ENCODE peak calls at places on chromosome 1, in eight cellular contexts. One of them, this sample, is unnamed.

GRCh38 chr1:73761559-73761958 is 436.4 kb downstream of the LRRIQ3 start:
- DNase-seq in upper lobe of right lung: no peak
- DNase-seq in right lobe of liver: no peak
- DNase-seq in psoas muscle: no peak
- DNase-seq in stomach: no peak
- DNase-seq in lower leg skin: no peak
- DNase-seq in colonic mucosa: no peak
- DNase-seq in OCI-LY7: no peak
- DNase-seq in this sample: no peak

GRCh38 chr1:178593526-178593925 is 80.6 kb downstream of the TEX35 start:
- DNase-seq in upper lobe of right lung: no peak
- DNase-seq in right lobe of liver: no peak
- DNase-seq in psoas muscle: no peak
- DNase-seq in stomach: no peak
- DNase-seq in lower leg skin: no peak
- DNase-seq in colonic mucosa: no peak
- DNase-seq in OCI-LY7: no peak
- DNase-seq in this sample: no peak

GRCh38 chr1:64497484-64497883 is 27.6 kb downstream of the CACHD1 start:
- DNase-seq in upper lobe of right lung: no peak
- DNase-seq in right lobe of liver: no peak
- DNase-seq in psoas muscle: no peak
- DNase-seq in stomach: no peak
- DNase-seq in lower leg skin: no peak
- DNase-seq in colonic mucosa: no peak
- DNase-seq in OCI-LY7: no peak
- DNase-seq in this sample: no peak

GRCh38 chr1:185821612-185822385 is 87.6 kb downstream of the HMCN1 start:
- DNase-seq in upper lobe of right lung: no peak
- DNase-seq in right lobe of liver: no peak
- DNase-seq in psoas muscle: no peak
- DNase-seq in stomach: no peak
- DNase-seq in lower leg skin: no peak
- DNase-seq in colonic mucosa: no peak
- DNase-seq in OCI-LY7: no peak
- DNase-seq in this sample: no peak

GRCh38 chr1:228160201-228160761 is 5.3 kb upstream of the IBA57 start:
- DNase-seq in upper lobe of right lung: peak
- DNase-seq in right lobe of liver: no peak
- DNase-seq in psoas muscle: no peak
- DNase-seq in stomach: no peak
- DNase-seq in lower leg skin: no peak
- DNase-seq in colonic mucosa: no peak
- DNase-seq in OCI-LY7: no peak
- DNase-seq in this sample: no peak

GRCh38 chr1:234486858-234487830 is 8.2 kb upstream of the TARBP1 start:
- DNase-seq in upper lobe of right lung: no peak
- DNase-seq in right lobe of liver: peak
- DNase-seq in psoas muscle: no peak
- DNase-seq in stomach: peak
- DNase-seq in lower leg skin: no peak
- DNase-seq in colonic mucosa: peak
- DNase-seq in OCI-LY7: peak
- DNase-seq in this sample: no peak

GRCh38 chr1:46466477-46467182 is 23.0 kb upstream of the DMBX1 start:
- DNase-seq in upper lobe of right lung: peak
- DNase-seq in right lobe of liver: no peak
- DNase-seq in psoas muscle: peak
- DNase-seq in stomach: peak
- DNase-seq in lower leg skin: no peak
- DNase-seq in colonic mucosa: no peak
- DNase-seq in OCI-LY7: no peak
- DNase-seq in this sample: no peak

GRCh38 chr1:176959461-176959860 is 205.1 kb downstream of the ASTN1 start:
- DNase-seq in upper lobe of right lung: no peak
- DNase-seq in right lobe of liver: no peak
- DNase-seq in psoas muscle: no peak
- DNase-seq in stomach: no peak
- DNase-seq in lower leg skin: no peak
- DNase-seq in colonic mucosa: no peak
- DNase-seq in OCI-LY7: no peak
- DNase-seq in this sample: no peak

GRCh38 chr1:4511374-4511773 is 143.0 kb upstream of the AJAP1 start:
- DNase-seq in upper lobe of right lung: no peak
- DNase-seq in right lobe of liver: no peak
- DNase-seq in psoas muscle: no peak
- DNase-seq in stomach: no peak
- DNase-seq in lower leg skin: no peak
- DNase-seq in colonic mucosa: no peak
- DNase-seq in OCI-LY7: no peak
- DNase-seq in this sample: no peak

GRCh38 chr1:162902372-162902771 is 41.4 kb upstream of the CCDC190 start:
- DNase-seq in upper lobe of right lung: no peak
- DNase-seq in right lobe of liver: no peak
- DNase-seq in psoas muscle: no peak
- DNase-seq in stomach: no peak
- DNase-seq in lower leg skin: no peak
- DNase-seq in colonic mucosa: no peak
- DNase-seq in OCI-LY7: no peak
- DNase-seq in this sample: no peak

GRCh38 chr1:14996133-14997050 is 157.2 kb upstream of the TMEM51 start:
- DNase-seq in upper lobe of right lung: no peak
- DNase-seq in right lobe of liver: no peak
- DNase-seq in psoas muscle: peak
- DNase-seq in stomach: no peak
- DNase-seq in lower leg skin: no peak
- DNase-seq in colonic mucosa: no peak
- DNase-seq in OCI-LY7: no peak
- DNase-seq in this sample: peak

GRCh38 chr1:28887418-28887834 is 26.9 kb upstream of the EPB41 start:
- DNase-seq in upper lobe of right lung: peak
- DNase-seq in right lobe of liver: peak
- DNase-seq in psoas muscle: no peak
- DNase-seq in stomach: peak
- DNase-seq in lower leg skin: peak
- DNase-seq in colonic mucosa: peak
- DNase-seq in OCI-LY7: peak
- DNase-seq in this sample: no peak

GRCh38 chr1:218171302-218171893 is 113.7 kb upstream of the RRP15 start:
- DNase-seq in upper lobe of right lung: no peak
- DNase-seq in right lobe of liver: no peak
- DNase-seq in psoas muscle: no peak
- DNase-seq in stomach: no peak
- DNase-seq in lower leg skin: no peak
- DNase-seq in colonic mucosa: no peak
- DNase-seq in OCI-LY7: peak
- DNase-seq in this sample: no peak

GRCh38 chr1:214525535-214526019 is 25.8 kb downstream of the PTPN14 start:
- DNase-seq in upper lobe of right lung: no peak
- DNase-seq in right lobe of liver: no peak
- DNase-seq in psoas muscle: no peak
- DNase-seq in stomach: no peak
- DNase-seq in lower leg skin: no peak
- DNase-seq in colonic mucosa: no peak
- DNase-seq in OCI-LY7: no peak
- DNase-seq in this sample: no peak

GRCh38 chr1:225431081-225431863 is 3.4 kb upstream of the LBR start:
- DNase-seq in upper lobe of right lung: no peak
- DNase-seq in right lobe of liver: peak
- DNase-seq in psoas muscle: peak
- DNase-seq in stomach: no peak
- DNase-seq in lower leg skin: no peak
- DNase-seq in colonic mucosa: peak
- DNase-seq in OCI-LY7: no peak
- DNase-seq in this sample: no peak

GRCh38 chr1:96425382-96426129 is 296.0 kb upstream of the PTBP2 start:
- DNase-seq in upper lobe of right lung: no peak
- DNase-seq in right lobe of liver: peak
- DNase-seq in psoas muscle: no peak
- DNase-seq in stomach: no peak
- DNase-seq in lower leg skin: no peak
- DNase-seq in colonic mucosa: no peak
- DNase-seq in OCI-LY7: no peak
- DNase-seq in this sample: no peak

GRCh38 chr1:181906631-181907030 is 154.9 kb downstream of the ZNF648 start:
- DNase-seq in upper lobe of right lung: no peak
- DNase-seq in right lobe of liver: no peak
- DNase-seq in psoas muscle: no peak
- DNase-seq in stomach: no peak
- DNase-seq in lower leg skin: no peak
- DNase-seq in colonic mucosa: no peak
- DNase-seq in OCI-LY7: no peak
- DNase-seq in this sample: no peak

GRCh38 chr1:181911715-181912114 is 149.8 kb downstream of the ZNF648 start:
- DNase-seq in upper lobe of right lung: no peak
- DNase-seq in right lobe of liver: no peak
- DNase-seq in psoas muscle: no peak
- DNase-seq in stomach: no peak
- DNase-seq in lower leg skin: no peak
- DNase-seq in colonic mucosa: no peak
- DNase-seq in OCI-LY7: no peak
- DNase-seq in this sample: no peak

GRCh38 chr1:181909010-181909409 is 152.5 kb downstream of the ZNF648 start:
- DNase-seq in upper lobe of right lung: no peak
- DNase-seq in right lobe of liver: no peak
- DNase-seq in psoas muscle: no peak
- DNase-seq in stomach: no peak
- DNase-seq in lower leg skin: no peak
- DNase-seq in colonic mucosa: no peak
- DNase-seq in OCI-LY7: no peak
- DNase-seq in this sample: no peak

GRCh38 chr1:181905944-181906597 is 155.4 kb downstream of the ZNF648 start:
- DNase-seq in upper lobe of right lung: no peak
- DNase-seq in right lobe of liver: no peak
- DNase-seq in psoas muscle: no peak
- DNase-seq in stomach: no peak
- DNase-seq in lower leg skin: no peak
- DNase-seq in colonic mucosa: no peak
- DNase-seq in OCI-LY7: no peak
- DNase-seq in this sample: no peak

GRCh38 chr1:181910905-181911304 is 150.6 kb downstream of the ZNF648 start:
- DNase-seq in upper lobe of right lung: no peak
- DNase-seq in right lobe of liver: no peak
- DNase-seq in psoas muscle: no peak
- DNase-seq in stomach: no peak
- DNase-seq in lower leg skin: no peak
- DNase-seq in colonic mucosa: no peak
- DNase-seq in OCI-LY7: peak
- DNase-seq in this sample: no peak
- TF ChIP-seq CTCF in upper lobe of right lung: peak
- TF ChIP-seq CTCF in right lobe of liver: peak
- TF ChIP-seq CTCF in psoas muscle: no peak
- TF ChIP-seq CTCF in stomach: no peak
- TF ChIP-seq CTCF in lower leg skin: no peak
- TF ChIP-seq CTCF in colonic mucosa: no peak
- TF ChIP-seq CTCF in OCI-LY7: peak
- TF ChIP-seq CTCF in this sample: no peak

DNA sequence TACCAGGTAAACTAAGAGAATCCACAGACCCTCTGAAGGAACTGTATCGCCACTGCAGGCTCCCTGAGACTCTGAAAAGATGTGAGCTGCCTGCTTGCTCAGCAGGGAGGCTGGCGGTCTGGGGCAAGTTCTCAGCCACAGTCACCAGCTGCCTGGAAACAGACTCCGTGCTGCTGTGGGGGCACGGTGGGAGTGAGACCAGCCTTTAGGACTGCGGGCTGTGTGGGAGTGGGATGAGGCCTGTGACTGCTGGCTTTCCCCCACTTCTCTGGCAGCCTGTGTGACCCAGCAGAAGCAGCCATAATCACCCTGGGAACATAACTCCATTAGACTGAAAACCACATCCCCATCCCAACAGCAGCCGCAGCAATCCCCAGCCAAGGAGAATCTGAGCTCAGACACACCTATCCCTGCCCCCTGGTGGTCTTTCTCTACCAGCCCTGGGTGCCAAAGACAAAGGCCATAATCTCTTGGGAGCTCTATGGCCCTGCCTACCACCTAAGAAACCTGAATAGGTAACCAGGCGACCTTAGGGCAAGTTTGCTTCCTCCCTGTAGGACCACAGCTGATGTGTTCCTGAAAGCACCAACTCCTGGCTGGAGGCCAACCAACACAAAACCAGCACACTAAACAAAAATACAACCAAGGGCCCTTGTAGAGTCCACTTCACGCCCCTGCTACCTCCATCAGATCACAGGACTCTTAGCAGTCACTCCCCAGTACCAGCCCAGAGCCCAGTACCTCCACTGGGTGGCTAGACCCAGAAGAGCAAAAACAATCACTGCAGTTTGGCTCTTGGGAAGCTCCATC is 151.5 kb downstream of the SMYD3 start:
- DNase-seq in upper lobe of right lung: no peak
- DNase-seq in right lobe of liver: no peak
- DNase-seq in psoas muscle: no peak
- DNase-seq in stomach: no peak
- DNase-seq in lower leg skin: no peak
- DNase-seq in colonic mucosa: no peak
- DNase-seq in OCI-LY7: no peak
- DNase-seq in this sample: no peak
- TF ChIP-seq CTCF in upper lobe of right lung: no peak
- TF ChIP-seq CTCF in right lobe of liver: no peak
- TF ChIP-seq CTCF in psoas muscle: no peak
- TF ChIP-seq CTCF in stomach: no peak
- TF ChIP-seq CTCF in lower leg skin: no peak
- TF ChIP-seq CTCF in colonic mucosa: no peak
- TF ChIP-seq CTCF in OCI-LY7: no peak
- TF ChIP-seq CTCF in this sample: no peak

DNA sequence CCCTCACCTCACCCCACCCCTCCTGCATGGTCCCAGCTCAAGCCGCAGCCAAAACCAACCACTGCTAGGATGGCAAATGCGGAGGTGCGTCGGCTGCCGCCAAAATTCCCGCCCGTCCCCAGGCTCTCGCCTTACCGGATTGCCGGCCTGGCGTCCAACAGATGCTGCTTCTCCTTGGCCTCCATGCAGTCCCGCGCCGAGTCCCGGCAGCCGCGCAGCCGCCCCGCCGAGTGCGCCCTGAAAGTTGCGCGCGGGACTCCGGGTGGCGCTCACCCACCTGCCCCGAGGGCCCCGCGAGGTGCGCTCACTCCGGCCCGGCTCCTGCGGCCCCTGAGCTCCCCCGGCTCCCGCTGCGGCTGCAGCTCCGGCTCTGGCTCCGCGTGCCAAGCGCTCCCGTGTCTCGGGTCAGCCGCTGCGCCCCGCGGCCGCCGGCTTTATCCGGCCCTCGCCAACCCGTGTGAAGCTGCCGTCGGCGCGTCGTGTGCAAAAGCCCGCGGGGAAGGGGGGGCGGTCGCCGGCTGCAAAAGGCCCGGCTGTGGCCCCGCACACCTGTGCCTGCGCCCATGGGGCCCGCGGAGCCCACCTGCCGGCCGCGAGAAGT is at the start of gene SLC30A2:
- DNase-seq in upper lobe of right lung: no peak
- DNase-seq in right lobe of liver: no peak
- DNase-seq in psoas muscle: no peak
- DNase-seq in stomach: no peak
- DNase-seq in lower leg skin: no peak
- DNase-seq in colonic mucosa: no peak
- DNase-seq in OCI-LY7: no peak
- DNase-seq in this sample: no peak
- TF ChIP-seq CTCF in upper lobe of right lung: no peak
- TF ChIP-seq CTCF in right lobe of liver: no peak
- TF ChIP-seq CTCF in psoas muscle: no peak
- TF ChIP-seq CTCF in stomach: no peak
- TF ChIP-seq CTCF in lower leg skin: no peak
- TF ChIP-seq CTCF in colonic mucosa: no peak
- TF ChIP-seq CTCF in OCI-LY7: no peak
- TF ChIP-seq CTCF in this sample: no peak

GRCh38 chr1:193143285-193143684 is 21.5 kb downstream of the CDC73 start:
- DNase-seq in upper lobe of right lung: no peak
- DNase-seq in right lobe of liver: no peak
- DNase-seq in psoas muscle: no peak
- DNase-seq in stomach: no peak
- DNase-seq in lower leg skin: no peak
- DNase-seq in colonic mucosa: no peak
- DNase-seq in OCI-LY7: peak
- DNase-seq in this sample: no peak
- TF ChIP-seq CTCF in upper lobe of right lung: peak
- TF ChIP-seq CTCF in right lobe of liver: peak
- TF ChIP-seq CTCF in psoas muscle: peak
- TF ChIP-seq CTCF in stomach: no peak
- TF ChIP-seq CTCF in lower leg skin: no peak
- TF ChIP-seq CTCF in colonic mucosa: no peak
- TF ChIP-seq CTCF in OCI-LY7: peak
- TF ChIP-seq CTCF in this sample: no peak

This sample was measured in omental fat pad.